ENCODE peak calls at places on chromosomes 4 and X, in four cellular contexts. M is K562, Y is GM12878, Q is HepG2. Z is an unnamed sample.

GRCh38 chr4:28926156-28926555 is 1794.0 kb upstream of the PCDH7 start:
- DNase-seq in Q (no peak), Y (no peak), M (no peak), Z (no peak)

GRCh38 chr4:19941434-19941833 is 310.3 kb upstream of the SLIT2 start:
- DNase-seq in Y (no peak), M (no peak), Q (no peak), Z (no peak)

GRCh38 chr4:143021384-143021783 is 163.3 kb upstream of the USP38 start:
- DNase-seq in Q (no peak), M (no peak), Y (peak; percentile 47), Z (no peak)

GRCh38 chrX:10157545-10157944 is 770 bp downstream of the CLCN4 start:
- DNase-seq in M (no peak), Y (no peak), Q (no peak), Z (no peak)

GRCh38 chr4:83716874-83717273 is 181.0 kb downstream of the GPAT3 start:
- DNase-seq in Y (no peak), Q (no peak), M (no peak), Z (no peak)

GRCh38 chr4:54495091-54495490 is 162.7 kb upstream of the KIT start:
- DNase-seq in Q (no peak), Y (no peak), M (no peak), Z (no peak)

GRCh38 chrX:17459008-17459407 is 84.0 kb downstream of the NHS start:
- DNase-seq in M (no peak), Y (no peak), Q (no peak), Z (no peak)

GRCh38 chr4:138222041-138222440 is 20.1 kb downstream of the SLC7A11 start:
- DNase-seq in Q (no peak), M (no peak), Y (no peak), Z (no peak)

GRCh38 chr4:4859010-4859798 is at the start of gene MSX1:
- DNase-seq in M (peak; percentile 91), Q (peak; percentile 81), Y (no peak), Z (peak; percentile 94)

GRCh38 chr4:47490550-47490949 is 5.5 kb downstream of the ATP10D start:
- DNase-seq in Q (peak; percentile 21), Y (no peak), M (peak; percentile 17), Z (no peak)

GRCh38 chrX:133053854-133054565 is 42.9 kb downstream of the USP26 start:
- DNase-seq in Q (no peak), Y (no peak), M (no peak), Z (no peak)

GRCh38 chrX:69238960-69239231 is 73.6 kb upstream of the PJA1 start:
- DNase-seq in Y (no peak), M (no peak), Q (no peak), Z (no peak)

GRCh38 chr4:184653650-184654049 is 4.1 kb downstream of the PRIMPOL start:
- DNase-seq in Y (no peak), Q (no peak), M (no peak), Z (no peak)

GRCh38 chr4:107760281-107760947 is 40.4 kb upstream of the PAPSS1 start:
- DNase-seq in Y (no peak), Q (peak; percentile 23), M (peak; percentile 13), Z (no peak)

GRCh38 chrX:9311411-9312160 is 153.3 kb upstream of the TBL1X start:
- DNase-seq in Q (no peak), Y (no peak), M (no peak), Z (no peak)

GRCh38 chrX:65035451-65035779 is 59.2 kb upstream of the ZC4H2 start:
- DNase-seq in Q (no peak), Y (no peak), M (peak; percentile 24), Z (peak; percentile 20)

GRCh38 chr4:24763631-24764302 is 31.6 kb upstream of the SOD3 start:
- DNase-seq in Y (no peak), Q (no peak), M (no peak), Z (no peak)

GRCh38 chr4:83486457-83487129 is 1.7 kb upstream of the ABRAXAS1 start:
- DNase-seq in M (peak; percentile 70), Y (no peak), Q (peak; percentile 81), Z (no peak)

GRCh38 chr4:141534985-141535384 is 101.4 kb upstream of the IL15 start:
- DNase-seq in M (no peak), Q (no peak), Y (no peak), Z (no peak)

GRCh38 chr4:39151120-39151713 is 31.1 kb upstream of the WDR19 start:
- DNase-seq in Q (no peak), Y (no peak), M (no peak), Z (no peak)
- TF ChIP-seq CREM in Q (no peak), Y (no peak), M (no peak), Z (no peak)

GRCh38 chrX:45761920-45762319 is 561.2 kb upstream of the DIPK2B start:
- DNase-seq in M (no peak), Y (no peak), Q (no peak), Z (no peak)
- TF ChIP-seq NR2C2 in M (no peak), Y (no peak), Q (no peak), Z (no peak)

GRCh38 chr4:36242629-36243354 is 1.5 kb downstream of the ARAP2 start:
- DNase-seq in Q (no peak), Y (no peak), M (no peak), Z (no peak)
- TF ChIP-seq CREM in Q (no peak), Y (no peak), M (no peak), Z (no peak)

DNA sequence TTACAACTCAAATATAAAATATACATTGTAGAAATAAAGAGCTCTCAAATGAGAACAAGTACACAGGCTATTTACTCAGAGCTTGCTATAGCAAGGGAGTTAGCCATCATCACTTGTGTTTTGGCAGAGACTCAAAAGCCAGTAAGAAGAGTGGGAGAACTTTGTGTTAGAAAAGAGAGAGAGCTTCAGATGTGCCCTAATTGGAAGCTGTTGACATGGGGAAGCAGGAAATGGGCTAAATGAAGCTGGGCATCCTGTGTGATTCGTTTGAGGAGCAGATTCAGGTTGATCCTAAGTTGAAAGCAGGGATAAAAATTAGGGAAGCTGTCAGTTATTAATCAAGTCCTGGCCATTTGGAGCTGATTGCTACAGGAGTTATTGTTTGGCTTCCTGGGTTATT is 207.4 kb upstream of the MAOA start:
- DNase-seq in Q (no peak), Y (no peak), M (no peak), Z (no peak)
- TF ChIP-seq NR2C2 in Q (no peak), Y (no peak), M (no peak), Z (no peak)

DNA sequence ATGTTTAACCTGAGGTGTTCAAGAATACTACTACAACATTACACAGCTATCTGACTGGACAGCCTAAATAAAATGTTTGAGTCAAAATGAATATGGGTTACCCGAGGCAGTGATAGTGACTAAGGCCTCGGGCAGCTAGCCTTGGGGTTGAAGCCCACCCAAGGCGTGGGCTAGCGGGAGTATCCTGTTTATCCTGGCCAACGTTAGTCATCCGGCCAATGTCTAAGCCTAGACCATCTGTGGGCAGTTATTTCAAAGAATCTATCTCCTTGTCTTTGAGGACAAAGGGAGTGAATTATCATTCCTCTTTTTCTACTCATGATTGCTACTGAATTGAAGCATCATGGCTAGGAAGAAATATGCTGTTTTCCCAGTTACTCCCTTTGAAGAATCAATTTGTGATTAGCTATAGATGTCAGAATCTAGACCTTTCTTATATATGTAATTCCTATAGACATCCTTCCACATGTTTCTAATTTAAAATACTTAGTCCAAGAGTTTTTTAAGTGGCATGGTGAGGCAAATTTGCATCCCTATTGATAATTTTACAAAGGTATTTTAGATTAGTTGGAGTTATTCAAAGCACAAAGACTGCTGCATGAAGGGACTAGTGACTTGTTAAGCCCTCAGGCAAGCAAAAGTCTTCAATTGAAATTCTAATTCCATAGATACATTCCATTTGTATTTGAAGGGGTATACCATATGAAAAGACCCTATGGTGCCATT is 6.0 kb upstream of the PDGFC start:
- DNase-seq in Y (no peak), Q (no peak), M (no peak), Z (no peak)
- TF ChIP-seq CREM in Y (no peak), Q (no peak), M (no peak), Z (no peak)

GRCh38 chr4:181911420-181911819 is 331.8 kb upstream of the TENM3 start:
- DNase-seq in Y (no peak), Q (no peak), M (no peak), Z (no peak)
- TF ChIP-seq NR2C2 in Y (no peak), Q (no peak), M (no peak), Z (no peak)

GRCh38 chr4:73450398-73451004 is 14.5 kb downstream of the AFP start:
- DNase-seq in M (peak; percentile 62), Q (no peak), Y (no peak), Z (peak; percentile 18)
- TF ChIP-seq CREM in M (no peak), Q (no peak), Y (no peak), Z (no peak)

GRCh38 chr4:121236353-121237068 is 72.4 kb upstream of the TNIP3 start:
- DNase-seq in Q (no peak), Y (no peak), M (no peak), Z (no peak)

GRCh38 chr4:121238461-121238860 is 74.3 kb upstream of the TNIP3 start:
- DNase-seq in M (no peak), Q (no peak), Y (no peak), Z (no peak)

GRCh38 chr4:121237069-121237399 is 72.9 kb upstream of the TNIP3 start:
- DNase-seq in Y (no peak), M (no peak), Q (no peak), Z (no peak)

GRCh38 chr4:121229993-121230392 is 65.9 kb upstream of the TNIP3 start:
- DNase-seq in M (no peak), Q (no peak), Y (no peak), Z (no peak)

DNA sequence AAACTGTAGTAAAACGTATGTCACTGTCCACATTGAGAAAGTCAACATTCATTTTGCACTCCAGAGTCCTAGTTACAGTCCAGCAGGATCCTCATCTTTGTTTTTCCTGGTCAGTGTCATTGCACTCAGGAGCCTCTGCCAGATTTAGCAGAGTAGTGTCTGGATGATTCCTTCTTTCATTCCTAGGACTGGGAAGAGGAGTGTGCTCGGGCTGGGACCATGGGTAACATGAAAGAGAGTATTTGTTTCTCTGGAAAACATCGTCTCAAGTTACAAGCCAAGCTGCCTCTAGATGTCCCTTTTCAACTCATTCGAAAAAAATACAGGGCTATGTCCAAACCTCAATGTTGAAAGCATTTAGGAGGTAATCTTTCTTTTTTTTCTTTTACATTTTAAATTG is 69.9 kb upstream of the TNIP3 start:
- DNase-seq in Q (no peak), Y (no peak), M (no peak), Z (no peak)
- TF ChIP-seq NR2C2 in Q (no peak), Y (no peak), M (no peak), Z (no peak)

DNA sequence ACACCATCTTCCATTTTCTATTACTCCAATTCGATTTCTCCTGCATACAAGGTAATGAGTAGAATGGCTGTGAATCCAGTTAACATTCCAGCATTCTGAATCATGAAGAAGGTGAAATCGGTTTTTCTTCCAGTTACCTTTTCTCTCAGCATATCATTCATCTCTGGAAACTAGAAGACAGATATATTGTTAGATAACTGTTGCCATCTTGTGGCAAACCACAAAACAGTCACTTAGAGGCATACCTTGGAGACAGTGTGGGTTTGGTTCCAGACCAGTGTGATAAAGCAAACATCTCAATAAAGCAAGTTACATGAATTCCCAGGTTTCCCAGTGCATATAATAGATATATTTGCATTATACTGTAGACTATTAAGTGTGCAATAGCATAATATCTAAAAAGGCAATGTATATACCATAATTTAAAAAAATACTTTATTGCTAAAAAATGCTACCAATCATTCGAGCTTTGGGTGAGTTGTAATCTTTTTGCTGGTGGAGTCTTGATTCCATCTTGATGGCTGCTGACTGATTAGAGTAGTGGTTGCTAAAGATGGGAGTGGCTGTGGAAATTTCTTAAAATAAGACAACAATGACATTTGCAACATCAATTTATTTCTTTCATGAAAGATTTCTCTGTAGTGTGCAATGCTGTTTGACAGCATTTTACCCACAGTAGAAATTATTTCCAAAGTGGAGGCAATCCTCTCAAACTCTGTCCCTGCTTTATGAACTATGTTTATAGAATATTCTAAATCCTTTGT is 82.1 kb downstream of the SLC39A8 start:
- DNase-seq in Y (no peak), M (peak; percentile 20), Q (peak; percentile 41), Z (no peak)
- TF ChIP-seq CREM in Y (no peak), M (no peak), Q (no peak), Z (no peak)

GRCh38 chr4:77819409-77819835 is 254 bp upstream of the CNOT6L start:
- DNase-seq in Q (no peak), Y (no peak), M (no peak), Z (peak; percentile 48)
- TF ChIP-seq NR2C2 in Q (no peak), Y (no peak), M (no peak), Z (no peak)

Z was measured in WTC11.